ENCODE peak calls at places on chromosomes 11 and 22, in eight cellular contexts. U is stomach, D is tibial nerve, Z is ovary, J is A549, V is sigmoid colon, X is transverse colon, M is H1. K is an unnamed sample.

GRCh38 chr22:29359469-29359868 is 28.9 kb downstream of the AP1B1 start:
- DNase-seq in U (peak; percentile 70), D (peak; percentile 33), Z (peak; percentile 48), J (peak; percentile 50), V (peak; percentile 85), X (peak; percentile 57), M (no peak), K (no peak)

GRCh38 chr22:32796865-32797573 is 4.5 kb upstream of the TIMP3 start:
- DNase-seq in U (peak; percentile 72), D (peak; percentile 83), Z (peak; percentile 44), J (peak; percentile 35), V (peak; percentile 88), X (peak; percentile 70), M (no peak), K (no peak)

GRCh38 chr11:64092761-64093136 is 57.0 kb downstream of the FLRT1 start:
- DNase-seq in U (no peak), D (no peak), Z (no peak), J (no peak), V (no peak), X (no peak), M (no peak), K (no peak)

GRCh38 chr11:17286332-17286731 is 9.8 kb downstream of the NUCB2 start:
- DNase-seq in U (no peak), D (no peak), Z (no peak), J (no peak), V (no peak), X (no peak), M (no peak), K (no peak)

GRCh38 chr11:115168229-115168671 is 336.0 kb downstream of the CADM1 start:
- DNase-seq in U (no peak), D (no peak), Z (no peak), J (no peak), V (no peak), X (no peak), M (no peak), K (no peak)

GRCh38 chr11:120254788-120255518 is 15.0 kb downstream of the POU2F3 start:
- DNase-seq in U (no peak), D (no peak), Z (no peak), J (no peak), V (no peak), X (no peak), M (peak; percentile 73), K (no peak)

GRCh38 chr11:34784318-34784841 is 131.8 kb downstream of the APIP start:
- DNase-seq in U (no peak), D (no peak), Z (no peak), J (no peak), V (no peak), X (no peak), M (no peak), K (no peak)

GRCh38 chr11:61153593-61154090 is 7.6 kb downstream of the VPS37C start:
- DNase-seq in U (no peak), D (no peak), Z (no peak), J (no peak), V (peak; percentile 50), X (no peak), M (no peak), K (no peak)

GRCh38 chr11:72100462-72100861 is 2.6 kb downstream of the LAMTOR1 start:
- DNase-seq in U (no peak), D (no peak), Z (no peak), J (no peak), V (no peak), X (no peak), M (no peak), K (no peak)

GRCh38 chr11:72227316-72228228 is 3.0 kb downstream of the INPPL1 start:
- DNase-seq in U (peak; percentile 27), D (no peak), Z (no peak), J (no peak), V (peak; percentile 77), X (no peak), M (no peak), K (no peak)

GRCh38 chr11:116730568-116730967 is 42.2 kb downstream of the BUD13 start:
- DNase-seq in U (peak; percentile 55), D (no peak), Z (no peak), J (no peak), V (no peak), X (no peak), M (no peak), K (no peak)

GRCh38 chr11:122197055-122197987 is 81.3 kb upstream of the BLID start:
- DNase-seq in U (no peak), D (no peak), Z (peak; percentile 39), J (peak; percentile 87), V (no peak), X (no peak), M (no peak), K (no peak)

GRCh38 chr22:49776053-49776511 is 51.6 kb downstream of the BRD1 start:
- DNase-seq in U (no peak), D (no peak), Z (no peak), J (no peak), V (no peak), X (no peak), M (no peak), K (no peak)

GRCh38 chr11:34601085-34601444 is 19.8 kb upstream of the EHF start:
- DNase-seq in U (no peak), D (no peak), Z (no peak), J (no peak), V (no peak), X (no peak), M (no peak), K (no peak)

GRCh38 chr11:74671520-74672196 is 59.6 kb downstream of the CHRDL2 start:
- DNase-seq in U (no peak), D (no peak), Z (no peak), J (peak; percentile 51), V (no peak), X (no peak), M (no peak), K (peak; percentile 86)

GRCh38 chr11:109853156-109853776 is 239.9 kb upstream of the ZC3H12C start:
- DNase-seq in U (no peak), D (no peak), Z (no peak), J (peak; percentile 67), V (no peak), X (no peak), M (no peak), K (no peak)

GRCh38 chr22:20015971-20016733 is 471 bp downstream of the ARVCF start:
- DNase-seq in U (peak; percentile 47), D (no peak), Z (no peak), J (peak; percentile 12), V (peak; percentile 72), X (peak; percentile 33), M (no peak), K (no peak)

GRCh38 chr11:69367211-69367964 is 73.4 kb downstream of the MYEOV start:
- DNase-seq in U (peak; percentile 20), D (no peak), Z (no peak), J (no peak), V (peak; percentile 56), X (no peak), M (no peak), K (peak; percentile 89)

GRCh38 chr11:62574363-62575057 is 819 bp upstream of the EEF1G start:
- DNase-seq in U (peak; percentile 40), D (no peak), Z (peak; percentile 50), J (no peak), V (no peak), X (peak; percentile 41), M (no peak), K (no peak)

GRCh38 chr11:126392638-126393023 is 37.1 kb downstream of the ST3GAL4 start:
- DNase-seq in U (no peak), D (no peak), Z (no peak), J (no peak), V (no peak), X (no peak), M (no peak), K (no peak)

GRCh38 chr11:126390418-126390817 is 34.9 kb downstream of the ST3GAL4 start:
- DNase-seq in U (no peak), D (no peak), Z (no peak), J (no peak), V (no peak), X (no peak), M (no peak), K (no peak)

GRCh38 chr11:126393143-126393542 is 37.7 kb downstream of the ST3GAL4 start:
- DNase-seq in U (no peak), D (no peak), Z (no peak), J (no peak), V (no peak), X (no peak), M (no peak), K (no peak)

GRCh38 chr11:126391286-126391954 is 35.9 kb downstream of the ST3GAL4 start:
- DNase-seq in U (no peak), D (no peak), Z (no peak), J (no peak), V (no peak), X (no peak), M (no peak), K (no peak)

GRCh38 chr11:126391970-126392637 is 36.6 kb downstream of the ST3GAL4 start:
- DNase-seq in U (no peak), D (no peak), Z (no peak), J (peak; percentile 14), V (no peak), X (no peak), M (no peak), K (no peak)
- TF ChIP-seq EP300 in U (no peak), D (no peak), Z (no peak), J (no peak), V (no peak), X (no peak), M (no peak), K (no peak)

GRCh38 chr11:6568191-6568918 is 35.1 kb downstream of the RRP8 start:
- DNase-seq in U (peak; percentile 66), D (no peak), Z (peak; percentile 44), J (peak; percentile 24), V (peak; percentile 65), X (no peak), M (no peak), K (peak; percentile 62)
- TF ChIP-seq CTCF in U (no peak), D (no peak), Z (no peak), J (no peak), V (no peak), X (no peak), M (peak; percentile 68), K (no peak)

DNA sequence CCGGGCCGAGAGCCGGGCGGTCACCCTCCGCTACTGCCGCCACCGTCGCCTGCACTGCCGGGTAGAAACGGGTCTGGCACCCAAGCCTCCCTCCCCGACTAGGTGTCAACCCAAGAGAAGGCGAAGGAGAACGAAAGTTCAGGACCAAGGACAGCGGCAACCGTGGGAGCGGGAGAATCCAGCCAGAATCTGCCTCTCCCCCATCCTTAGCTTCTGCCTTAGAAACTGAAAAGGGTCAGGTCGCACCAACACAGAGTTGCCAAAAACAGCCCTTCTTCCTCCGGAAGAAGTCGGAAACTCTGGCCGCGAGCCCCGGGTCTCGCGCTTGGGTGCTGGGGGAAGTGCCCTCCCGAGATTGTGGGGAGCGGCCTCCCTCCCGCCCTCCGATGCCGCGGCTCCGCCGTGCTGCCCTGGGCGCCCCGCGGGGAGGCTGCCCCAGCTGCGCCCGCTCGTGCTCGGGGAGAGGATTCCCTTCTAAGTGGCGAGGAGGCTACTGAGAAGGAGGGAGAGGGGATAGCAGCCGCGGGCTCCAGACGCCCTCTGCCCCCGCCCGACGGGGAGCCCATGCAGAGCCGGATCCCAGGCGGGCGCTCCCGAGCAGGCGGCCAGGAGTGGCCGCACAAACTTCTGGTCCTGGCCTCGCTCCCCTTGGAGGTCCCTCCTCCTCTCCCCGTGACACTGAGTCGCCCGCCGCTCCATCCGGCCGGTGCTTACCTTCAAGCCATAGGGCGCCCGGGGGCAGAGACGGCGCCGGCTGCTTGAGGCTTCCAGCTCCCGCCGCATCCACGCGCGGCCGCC is 637 bp downstream of the DRD2 start:
- DNase-seq in U (peak; percentile 74), D (peak; percentile 66), Z (peak; percentile 71), J (peak; percentile 41), V (no peak), X (peak; percentile 75), M (peak; percentile 79), K (no peak)
- TF ChIP-seq EP300 in U (no peak), D (no peak), Z (no peak), J (no peak), V (no peak), X (no peak), M (no peak), K (no peak)

GRCh38 chr11:105456950-105457349 is 152.9 kb upstream of the GRIA4 start:
- DNase-seq in U (no peak), D (no peak), Z (no peak), J (no peak), V (no peak), X (no peak), M (no peak), K (no peak)
- TF ChIP-seq CTCF in U (no peak), D (no peak), Z (no peak), J (no peak), V (no peak), X (no peak), M (peak; percentile 41), K (no peak)

K was measured in esophagus muscularis mucosa.